ENCODE peak calls at places on chromosome X, in five cellular contexts. N is HepG2, J is HCT116, F is SK-N-SH, Z is K562. I is an unnamed sample.

GRCh38 chrX:149527705-149528104 is 13.1 kb upstream of the EOLA1 start:
- DNase-seq in Z (peak; percentile 29), J (no peak), F (peak; percentile 27), N (peak; percentile 21), I (no peak)

GRCh38 chrX:154547245-154548027 is at the start of gene IKBKG:
- DNase-seq in N (peak; percentile 77), F (peak; percentile 93), J (peak; percentile 72), Z (peak; percentile 81), I (peak; percentile 57)

GRCh38 chrX:53284684-53285447 is 3.5 kb upstream of the IQSEC2 start:
- DNase-seq in Z (peak; percentile 74), J (no peak), F (peak; percentile 83), N (peak; percentile 16), I (peak; percentile 8)

GRCh38 chrX:136880003-136880451 is 498 bp downstream of the RBMX start:
- DNase-seq in Z (no peak), N (no peak), J (no peak), F (peak; percentile 18), I (no peak)

GRCh38 chrX:151981129-151981528 is 6.7 kb upstream of the GABRE start:
- DNase-seq in Z (no peak), N (no peak), J (no peak), F (no peak), I (no peak)

GRCh38 chrX:109393859-109394258 is 88.0 kb downstream of the GUCY2F start:
- DNase-seq in Z (peak; percentile 6), F (no peak), J (no peak), N (no peak), I (no peak)

GRCh38 chrX:134239016-134239415 is 2.0 kb downstream of the CCDC160 start:
- DNase-seq in F (no peak), J (no peak), N (no peak), Z (no peak), I (no peak)

GRCh38 chrX:107449490-107450175 is at the start of gene FRMPD3:
- DNase-seq in J (no peak), N (no peak), F (peak; percentile 65), Z (no peak), I (no peak)

GRCh38 chrX:107506596-107507031 is 57.2 kb downstream of the FRMPD3 start:
- DNase-seq in Z (no peak), J (no peak), F (peak; percentile 33), N (no peak), I (no peak)

GRCh38 chrX:150936556-150936955 is 38.1 kb upstream of the CD99L2 start:
- DNase-seq in J (no peak), N (no peak), Z (no peak), F (no peak), I (no peak)

GRCh38 chrX:140163376-140164159 is 198.2 kb upstream of the CXorf66 start:
- DNase-seq in Z (no peak), F (no peak), J (no peak), N (no peak), I (no peak)

GRCh38 chrX:109889289-109890006 is 113.5 kb upstream of the TMEM164 start:
- DNase-seq in F (no peak), J (no peak), Z (no peak), N (peak; percentile 21), I (peak; percentile 26)

GRCh38 chrX:110420771-110421498 is 62.3 kb downstream of the RTL9 start:
- DNase-seq in F (no peak), J (no peak), Z (peak; percentile 35), N (no peak), I (no peak)

GRCh38 chrX:154123241-154124219 is 20.5 kb upstream of the OPN1LW start:
- DNase-seq in F (peak; percentile 67), Z (peak; percentile 71), N (peak; percentile 24), J (no peak), I (no peak)

GRCh38 chrX:122641826-122642225 is 542.3 kb upstream of the GRIA3 start:
- DNase-seq in J (no peak), Z (no peak), F (no peak), N (no peak), I (no peak)

GRCh38 chrX:107742754-107743191 is 32.8 kb downstream of the TSC22D3 start:
- DNase-seq in F (no peak), Z (peak; percentile 9), J (no peak), N (no peak), I (no peak)

GRCh38 chrX:29545878-29546277 is 669.5 kb upstream of the MAGEB2 start:
- DNase-seq in Z (no peak), F (no peak), N (no peak), J (no peak), I (no peak)

GRCh38 chrX:3295731-3296130 is 50.7 kb downstream of the MXRA5 start:
- DNase-seq in Z (peak; percentile 58), N (no peak), F (peak; percentile 25), J (peak; percentile 54), I (no peak)

GRCh38 chrX:109839694-109840358 is 106.8 kb upstream of the ACSL4 start:
- DNase-seq in Z (peak; percentile 57), J (peak; percentile 10), F (no peak), N (no peak), I (no peak)

GRCh38 chrX:11269996-11270395 is 23.2 kb upstream of the AMELX start:
- DNase-seq in Z (no peak), J (no peak), N (no peak), F (no peak), I (no peak)

GRCh38 chrX:13092455-13092941 is 48.1 kb upstream of the FAM9C start:
- DNase-seq in Z (no peak), N (no peak), F (no peak), J (no peak), I (peak; percentile 95)

GRCh38 chrX:21645437-21646220 is 12.5 kb downstream of the KLHL34 start:
- DNase-seq in J (no peak), Z (no peak), N (no peak), F (no peak), I (no peak)

GRCh38 chrX:131729295-131729694 is 185.4 kb downstream of the OR13H1 start:
- DNase-seq in N (no peak), F (peak; percentile 63), Z (no peak), J (no peak), I (peak; percentile 88)
- TF ChIP-seq POLR2AphosphoS5 in N (no peak), F (no peak), Z (no peak), J (no peak), I (no peak)

GRCh38 chrX:10126834-10127233 is 29.9 kb upstream of the CLCN4 start:
- DNase-seq in F (no peak), J (no peak), N (no peak), Z (no peak), I (no peak)
- TF ChIP-seq ZBTB33 in F (no peak), J (no peak), N (no peak), Z (no peak), I (no peak)

GRCh38 chrX:93932471-93933220 is 258.6 kb downstream of the FAM133A start:
- DNase-seq in F (no peak), N (no peak), Z (no peak), J (no peak), I (no peak)
- TF ChIP-seq POLR2AphosphoS5 in F (no peak), N (no peak), Z (no peak), J (no peak), I (no peak)

DNA sequence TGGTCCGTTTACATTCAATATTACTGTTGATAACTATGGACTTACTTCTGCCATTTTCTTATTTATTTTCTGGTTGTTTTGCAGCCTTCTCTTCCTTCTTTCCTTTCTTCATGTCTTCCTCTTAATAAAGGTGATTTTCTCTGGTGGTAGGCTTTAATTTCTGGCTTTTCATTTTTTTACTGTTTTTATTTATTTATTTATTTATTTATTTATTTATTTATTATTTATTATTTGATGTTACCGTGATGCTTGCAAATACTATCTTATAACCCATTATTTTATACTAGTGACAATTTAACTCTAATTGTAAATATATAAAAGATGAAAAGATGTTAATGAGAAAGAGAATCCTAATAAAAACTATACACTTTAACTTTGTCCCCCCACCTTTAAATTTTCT is 112.8 kb downstream of the SPIN3 start:
- DNase-seq in Z (no peak), N (no peak), J (no peak), F (no peak), I (no peak)
- TF ChIP-seq ZBTB33 in Z (no peak), N (no peak), J (no peak), F (no peak), I (no peak)

DNA sequence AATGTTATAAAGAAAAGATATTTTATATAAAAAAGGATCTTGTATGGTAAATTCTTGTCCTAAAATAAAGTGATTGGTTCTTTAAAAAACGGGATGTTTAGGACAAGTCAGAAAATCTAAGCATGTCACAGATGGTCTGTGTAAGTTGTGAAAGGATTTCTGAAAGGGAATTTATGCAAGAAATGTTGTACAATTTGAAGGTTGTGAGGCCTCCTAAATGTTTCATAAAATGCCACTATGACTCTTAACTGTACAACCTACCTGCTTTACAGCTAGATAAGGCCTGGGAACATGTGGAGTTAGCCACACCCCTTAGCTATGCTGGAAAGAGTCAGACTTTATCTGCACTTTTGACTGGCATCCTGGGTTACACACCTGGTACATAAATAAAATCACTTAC is 951.5 kb upstream of the POU3F4 start:
- DNase-seq in F (no peak), J (no peak), N (no peak), Z (no peak), I (no peak)
- TF ChIP-seq POLR2AphosphoS5 in F (no peak), J (no peak), N (no peak), Z (no peak), I (no peak)

DNA sequence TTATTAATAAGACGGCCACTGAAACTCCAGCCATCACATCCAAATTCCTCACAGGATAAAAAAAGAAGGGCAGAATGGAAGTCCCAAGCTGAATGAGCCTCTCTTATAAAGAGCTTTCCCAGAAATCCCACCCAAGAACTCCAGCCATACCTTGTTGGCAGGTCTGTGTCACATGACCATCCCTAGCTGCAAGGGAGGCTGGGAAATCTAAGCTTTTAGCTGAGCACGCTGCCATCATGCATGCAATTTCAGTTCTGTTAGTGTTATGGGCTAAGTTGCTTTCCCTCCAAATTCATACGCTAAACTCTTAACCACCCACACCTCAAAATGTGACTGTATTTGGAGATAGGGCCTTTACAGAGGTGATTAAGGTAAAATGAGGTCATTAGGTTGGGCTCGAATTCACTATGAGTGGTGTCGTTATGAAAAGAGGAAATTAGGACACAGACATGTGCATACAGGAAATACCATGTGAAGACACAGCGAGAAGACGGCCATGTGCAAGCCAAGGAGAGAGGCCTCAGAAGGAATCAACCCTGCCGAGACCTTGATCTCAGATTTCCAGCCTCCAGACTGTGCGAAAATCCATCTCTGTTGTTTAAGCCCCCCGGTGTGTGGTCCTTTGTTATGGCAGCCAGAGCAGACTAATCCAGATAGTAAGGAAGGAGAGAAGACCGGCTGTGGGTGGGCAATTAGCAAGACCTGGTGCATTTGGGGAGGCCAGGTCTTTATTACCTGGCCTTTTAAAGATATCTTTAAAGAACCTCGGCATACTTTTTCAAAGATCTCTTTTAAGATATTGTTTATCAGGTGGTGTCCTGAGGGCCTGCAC is 317.6 kb downstream of the BCOR start:
- DNase-seq in Z (no peak), J (no peak), N (no peak), F (no peak), I (no peak)
- TF ChIP-seq ZBTB33 in Z (no peak), J (no peak), N (no peak), F (no peak), I (no peak)